ENCODE peak calls at places on chromosome 14, in four cellular contexts. G is bronchial epithelial cell, N is IMR-90, F is progenitor cell of endocrine pancreas. B is an unnamed sample.
A peak's percentile ranks its signal among the peaks of the same experiment; 100 is the strongest.

GRCh38 chr14:68941820-68942219 is 37.3 kb downstream of the ACTN1 start:
- DNase-seq in N (peak; percentile 90), G (peak; percentile 96), F (no peak), B (no peak)

GRCh38 chr14:43438056-43438455 is 1069.0 kb downstream of the FSCB start:
- DNase-seq in G (no peak), N (no peak), F (no peak), B (no peak)

GRCh38 chr14:52025310-52025709 is 36.0 kb downstream of the RTRAF start:
- DNase-seq in F (no peak), G (peak; percentile 85), N (peak; percentile 98), B (no peak)

GRCh38 chr14:96461950-96462798 is 40.0 kb upstream of the PAPOLA start:
- DNase-seq in F (peak; percentile 47), G (no peak), N (no peak), B (no peak)

GRCh38 chr14:24556756-24557155 is 19.3 kb downstream of the CTSG start:
- DNase-seq in G (peak; percentile 86), N (peak; percentile 29), F (no peak), B (no peak)

GRCh38 chr14:68651652-68652432 is 141.0 kb downstream of the ZFP36L1 start:
- DNase-seq in G (no peak), F (no peak), N (peak; percentile 93), B (no peak)

GRCh38 chr14:35229495-35230089 is 62.6 kb upstream of the PSMA6 start:
- DNase-seq in G (peak; percentile 38), N (no peak), F (no peak), B (no peak)

GRCh38 chr14:28785096-28785952 is 18.7 kb downstream of the FOXG1 start:
- DNase-seq in G (no peak), F (peak; percentile 30), N (peak; percentile 0), B (no peak)

GRCh38 chr14:104440297-104440956 is 139.1 kb upstream of the C14orf180 start:
- DNase-seq in F (no peak), G (no peak), N (no peak), B (no peak)

GRCh38 chr14:44963775-44964380 is 1.9 kb downstream of the TOGARAM1 start:
- DNase-seq in F (no peak), G (no peak), N (no peak), B (no peak)

GRCh38 chr14:68842298-68842697 is 49.4 kb upstream of the ZFP36L1 start:
- DNase-seq in N (peak; percentile 28), F (no peak), G (no peak), B (no peak)

GRCh38 chr14:23160924-23161522 is 22.4 kb downstream of the SLC7A8 start:
- DNase-seq in F (no peak), G (peak; percentile 91), N (peak; percentile 78), B (no peak)

GRCh38 chr14:101590062-101590461 is 28.8 kb downstream of the DIO3 start:
- DNase-seq in G (no peak), N (no peak), F (no peak), B (no peak)

GRCh38 chr14:37197421-37198272 is at the start of gene MIPOL1:
- DNase-seq in N (peak; percentile 90), F (peak; percentile 67), G (peak; percentile 77), B (peak; percentile 33)

GRCh38 chr14:31090872-31091764 is 64.9 kb upstream of the STRN3 start:
- DNase-seq in F (no peak), G (peak; percentile 93), N (peak; percentile 97), B (no peak)

GRCh38 chr14:71372411-71372838 is 465.2 kb downstream of the PCNX1 start:
- DNase-seq in N (peak; percentile 88), F (no peak), G (peak; percentile 100), B (no peak)

GRCh38 chr14:22928237-22929103 is 706 bp downstream of the PRMT5 start:
- DNase-seq in G (no peak), N (no peak), F (no peak), B (no peak)

GRCh38 chr14:94038510-94038909 is 12.4 kb downstream of the OTUB2 start:
- DNase-seq in N (no peak), F (no peak), G (no peak), B (no peak)

GRCh38 chr14:30658645-30659044 is 36.5 kb downstream of the SCFD1 start:
- DNase-seq in F (no peak), G (no peak), N (no peak), B (no peak)

GRCh38 chr14:77761205-77761931 is 412 bp upstream of the SNW1 start:
- DNase-seq in F (no peak), N (peak; percentile 36), G (peak; percentile 94), B (no peak)

GRCh38 chr14:67572608-67573007 is 27.5 kb downstream of the PIGH start:
- DNase-seq in G (no peak), N (no peak), F (no peak), B (no peak)

GRCh38 chr14:95463173-95463901 is 53.1 kb downstream of the SYNE3 start:
- DNase-seq in G (no peak), F (no peak), N (no peak), B (no peak)

GRCh38 chr14:105843444-105844046 is 317.2 kb downstream of the TMEM121 start:
- DNase-seq in G (no peak), N (no peak), F (no peak), B (no peak)

GRCh38 chr14:63276492-63277342 is 42.0 kb downstream of the GPHB5 start:
- DNase-seq in N (peak; percentile 64), G (peak; percentile 64), F (no peak), B (no peak)

GRCh38 chr14:101177301-101178055 is 274.0 kb upstream of the RTL1 start:
- DNase-seq in F (no peak), G (no peak), N (no peak), B (peak; percentile 12)

GRCh38 chr14:93114713-93115068 is 1.0 kb downstream of the ITPK1 start:
- DNase-seq in G (no peak), N (no peak), F (peak; percentile 22), B (no peak)

GRCh38 chr14:70280931-70281330 is 78.6 kb downstream of the COX16 start:
- DNase-seq in F (no peak), N (no peak), G (no peak), B (no peak)

GRCh38 chr14:29648045-29648444 is 279.6 kb downstream of the PRKD1 start:
- DNase-seq in F (no peak), G (no peak), N (peak; percentile 5), B (no peak)

GRCh38 chr14:88005050-88005481 is at the start of gene GPR65:
- DNase-seq in N (no peak), G (no peak), F (no peak), B (no peak)

GRCh38 chr14:24376448-24377070 is 8.6 kb downstream of the NFATC4 start:
- DNase-seq in G (no peak), N (no peak), F (no peak), B (no peak)

GRCh38 chr14:37585971-37586759 is 8.9 kb downstream of the FOXA1 start:
- DNase-seq in N (no peak), F (no peak), G (peak; percentile 58), B (no peak)

GRCh38 chr14:50007123-50007903 is 109.1 kb downstream of the VCPKMT start:
- DNase-seq in F (no peak), G (peak; percentile 66), N (no peak), B (no peak)
- TF ChIP-seq CTCF in F (no peak), G (peak; percentile 18), N (peak; percentile 3), B (no peak)

GRCh38 chr14:75293920-75294648 is 15.5 kb downstream of the FOS start:
- DNase-seq in N (peak; percentile 95), G (peak; percentile 88), F (peak; percentile 94), B (peak; percentile 74)

GRCh38 chr14:75295491-75296338 is 17.1 kb downstream of the FOS start:
- DNase-seq in N (peak; percentile 64), F (peak; percentile 72), G (peak; percentile 51), B (peak; percentile 74)

GRCh38 chr14:75292886-75293285 is 14.3 kb downstream of the FOS start:
- DNase-seq in F (no peak), N (no peak), G (no peak), B (no peak)

GRCh38 chr14:75295061-75295461 is 16.4 kb downstream of the FOS start:
- DNase-seq in G (peak; percentile 70), N (peak; percentile 78), F (peak; percentile 25), B (no peak)

DNA sequence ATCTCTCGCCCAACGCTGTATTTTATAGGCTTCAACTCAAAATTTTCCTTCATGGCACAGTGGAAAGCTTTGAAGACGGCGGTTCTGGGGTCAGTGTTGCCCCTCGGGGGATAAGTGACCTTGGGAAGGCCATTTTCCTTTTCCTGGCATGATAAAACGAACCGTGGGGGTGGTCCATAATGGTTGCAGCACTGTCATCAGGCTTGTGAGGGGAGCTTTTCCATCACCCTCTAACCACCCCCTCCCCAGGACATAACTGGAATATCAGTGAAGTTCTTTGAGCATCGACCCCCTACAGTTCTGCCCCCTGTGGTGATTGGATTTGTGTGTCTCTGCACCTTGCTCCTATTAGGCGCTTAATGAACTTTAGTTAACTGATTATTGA is 16.0 kb downstream of the FOS start:
- DNase-seq in G (no peak), N (no peak), F (no peak), B (no peak)
- TF ChIP-seq CTCF in G (peak; percentile 15), N (peak; percentile 4), F (peak; percentile 36), B (no peak)

GRCh38 chr14:76091036-76091435 is 60.7 kb upstream of the GPATCH2L start:
- DNase-seq in N (no peak), G (no peak), F (no peak), B (no peak)
- TF ChIP-seq CTCF in N (no peak), G (no peak), F (peak; percentile 31), B (no peak)

DNA sequence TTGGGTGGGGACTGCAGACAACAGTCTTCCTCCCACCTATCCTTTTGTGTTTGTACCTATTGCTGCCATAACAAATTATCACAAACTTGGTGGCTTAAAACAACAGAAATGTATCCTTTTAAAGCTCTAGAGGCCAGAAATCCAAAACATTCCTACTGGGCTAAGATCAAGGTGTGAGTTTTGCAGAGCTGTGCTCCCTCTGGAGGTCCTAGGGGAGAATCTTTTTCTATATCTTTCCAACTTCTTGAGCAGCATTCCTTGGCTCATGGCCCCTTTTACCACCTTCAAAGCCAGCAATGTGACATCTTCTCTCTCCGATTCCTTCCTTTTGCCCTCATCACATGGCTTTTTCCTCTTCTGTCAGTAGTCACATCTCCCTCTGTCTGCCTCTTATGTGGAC is 190.6 kb downstream of the TTC8 start:
- DNase-seq in N (no peak), G (no peak), F (no peak), B (no peak)
- TF ChIP-seq CTCF in N (peak; percentile 21), G (no peak), F (no peak), B (no peak)

B was measured in omental fat pad.